ENCODE peak calls at places on chromosomes 13 and 19, in eight cellular contexts. One of them, this sample, is unnamed.

GRCh38 chr13:100176781-100177389 is 88.0 kb downstream of the PCCA start:
- DNase-seq in choroid plexus epithelial cell: peak
- DNase-seq in RWPE1: no peak
- DNase-seq in HCEC 1CT: no peak
- DNase-seq in nucleus accumbens: no peak
- DNase-seq in progenitor cell of endocrine pancreas: no peak
- DNase-seq in kidney tubule cell: peak
- DNase-seq in fibroblast of the aortic adventitia: peak
- DNase-seq in this sample: peak

GRCh38 chr19:40768936-40769335 is 6.4 kb upstream of the MIA start:
- DNase-seq in choroid plexus epithelial cell: no peak
- DNase-seq in RWPE1: no peak
- DNase-seq in HCEC 1CT: no peak
- DNase-seq in nucleus accumbens: no peak
- DNase-seq in progenitor cell of endocrine pancreas: no peak
- DNase-seq in kidney tubule cell: no peak
- DNase-seq in fibroblast of the aortic adventitia: no peak
- DNase-seq in this sample: no peak

GRCh38 chr19:44891016-44891882 is at the start of gene TOMM40:
- DNase-seq in choroid plexus epithelial cell: no peak
- DNase-seq in RWPE1: no peak
- DNase-seq in HCEC 1CT: no peak
- DNase-seq in nucleus accumbens: no peak
- DNase-seq in progenitor cell of endocrine pancreas: peak
- DNase-seq in kidney tubule cell: no peak
- DNase-seq in fibroblast of the aortic adventitia: no peak
- DNase-seq in this sample: no peak

GRCh38 chr13:44698076-44698475 is 121.9 kb upstream of the TSC22D1 start:
- DNase-seq in choroid plexus epithelial cell: no peak
- DNase-seq in RWPE1: no peak
- DNase-seq in HCEC 1CT: no peak
- DNase-seq in nucleus accumbens: peak
- DNase-seq in progenitor cell of endocrine pancreas: no peak
- DNase-seq in kidney tubule cell: no peak
- DNase-seq in fibroblast of the aortic adventitia: no peak
- DNase-seq in this sample: no peak

GRCh38 chr19:32138416-32138815 is 207.0 kb upstream of the ZNF507 start:
- DNase-seq in choroid plexus epithelial cell: no peak
- DNase-seq in RWPE1: no peak
- DNase-seq in HCEC 1CT: no peak
- DNase-seq in nucleus accumbens: no peak
- DNase-seq in progenitor cell of endocrine pancreas: no peak
- DNase-seq in kidney tubule cell: no peak
- DNase-seq in fibroblast of the aortic adventitia: no peak
- DNase-seq in this sample: no peak

GRCh38 chr13:33125821-33126570 is 109.8 kb downstream of the KL start:
- DNase-seq in choroid plexus epithelial cell: peak
- DNase-seq in RWPE1: peak
- DNase-seq in HCEC 1CT: peak
- DNase-seq in nucleus accumbens: no peak
- DNase-seq in progenitor cell of endocrine pancreas: no peak
- DNase-seq in kidney tubule cell: peak
- DNase-seq in fibroblast of the aortic adventitia: peak
- DNase-seq in this sample: peak

GRCh38 chr13:23411220-23411619 is 22.3 kb downstream of the SACS start:
- DNase-seq in choroid plexus epithelial cell: no peak
- DNase-seq in RWPE1: no peak
- DNase-seq in HCEC 1CT: no peak
- DNase-seq in nucleus accumbens: no peak
- DNase-seq in progenitor cell of endocrine pancreas: no peak
- DNase-seq in kidney tubule cell: no peak
- DNase-seq in fibroblast of the aortic adventitia: no peak
- DNase-seq in this sample: no peak

GRCh38 chr13:62997696-62998095 is 1582.0 kb upstream of the PCDH20 start:
- DNase-seq in choroid plexus epithelial cell: peak
- DNase-seq in RWPE1: no peak
- DNase-seq in HCEC 1CT: no peak
- DNase-seq in nucleus accumbens: no peak
- DNase-seq in progenitor cell of endocrine pancreas: no peak
- DNase-seq in kidney tubule cell: no peak
- DNase-seq in fibroblast of the aortic adventitia: no peak
- DNase-seq in this sample: no peak

GRCh38 chr19:42879613-42880012 is at the start of gene PSG1:
- DNase-seq in choroid plexus epithelial cell: no peak
- DNase-seq in RWPE1: no peak
- DNase-seq in HCEC 1CT: no peak
- DNase-seq in nucleus accumbens: no peak
- DNase-seq in progenitor cell of endocrine pancreas: no peak
- DNase-seq in kidney tubule cell: no peak
- DNase-seq in fibroblast of the aortic adventitia: no peak
- DNase-seq in this sample: no peak

GRCh38 chr13:30388401-30389283 is 33.7 kb upstream of the UBE2L5 start:
- DNase-seq in choroid plexus epithelial cell: no peak
- DNase-seq in RWPE1: no peak
- DNase-seq in HCEC 1CT: peak
- DNase-seq in nucleus accumbens: no peak
- DNase-seq in progenitor cell of endocrine pancreas: no peak
- DNase-seq in kidney tubule cell: no peak
- DNase-seq in fibroblast of the aortic adventitia: peak
- DNase-seq in this sample: peak

GRCh38 chr13:29909975-29910674 is 59.7 kb upstream of the UBL3 start:
- DNase-seq in choroid plexus epithelial cell: peak
- DNase-seq in RWPE1: peak
- DNase-seq in HCEC 1CT: peak
- DNase-seq in nucleus accumbens: no peak
- DNase-seq in progenitor cell of endocrine pancreas: no peak
- DNase-seq in kidney tubule cell: peak
- DNase-seq in fibroblast of the aortic adventitia: peak
- DNase-seq in this sample: peak

GRCh38 chr19:49339364-49340068 is 4.3 kb downstream of the CD37 start:
- DNase-seq in choroid plexus epithelial cell: peak
- DNase-seq in RWPE1: peak
- DNase-seq in HCEC 1CT: no peak
- DNase-seq in nucleus accumbens: peak
- DNase-seq in progenitor cell of endocrine pancreas: peak
- DNase-seq in kidney tubule cell: peak
- DNase-seq in fibroblast of the aortic adventitia: peak
- DNase-seq in this sample: peak

GRCh38 chr13:35966024-35966423 is 165.2 kb downstream of the DCLK1 start:
- DNase-seq in choroid plexus epithelial cell: no peak
- DNase-seq in RWPE1: no peak
- DNase-seq in HCEC 1CT: no peak
- DNase-seq in nucleus accumbens: no peak
- DNase-seq in progenitor cell of endocrine pancreas: no peak
- DNase-seq in kidney tubule cell: no peak
- DNase-seq in fibroblast of the aortic adventitia: peak
- DNase-seq in this sample: no peak

GRCh38 chr19:2775556-2776430 is 7.3 kb downstream of the SGTA start:
- DNase-seq in choroid plexus epithelial cell: peak
- DNase-seq in RWPE1: no peak
- DNase-seq in HCEC 1CT: peak
- DNase-seq in nucleus accumbens: peak
- DNase-seq in progenitor cell of endocrine pancreas: no peak
- DNase-seq in kidney tubule cell: peak
- DNase-seq in fibroblast of the aortic adventitia: no peak
- DNase-seq in this sample: peak

GRCh38 chr19:18894254-18895037 is 1.5 kb downstream of the CERS1 start:
- DNase-seq in choroid plexus epithelial cell: peak
- DNase-seq in RWPE1: peak
- DNase-seq in HCEC 1CT: peak
- DNase-seq in nucleus accumbens: peak
- DNase-seq in progenitor cell of endocrine pancreas: no peak
- DNase-seq in kidney tubule cell: no peak
- DNase-seq in fibroblast of the aortic adventitia: peak
- DNase-seq in this sample: no peak

GRCh38 chr19:43820098-43820860 is 6.8 kb upstream of the ZNF283 start:
- DNase-seq in choroid plexus epithelial cell: peak
- DNase-seq in RWPE1: peak
- DNase-seq in HCEC 1CT: no peak
- DNase-seq in nucleus accumbens: peak
- DNase-seq in progenitor cell of endocrine pancreas: no peak
- DNase-seq in kidney tubule cell: peak
- DNase-seq in fibroblast of the aortic adventitia: peak
- DNase-seq in this sample: peak

GRCh38 chr13:94520001-94520400 is 40.5 kb upstream of the DCT start:
- DNase-seq in choroid plexus epithelial cell: no peak
- DNase-seq in RWPE1: no peak
- DNase-seq in HCEC 1CT: no peak
- DNase-seq in nucleus accumbens: no peak
- DNase-seq in progenitor cell of endocrine pancreas: no peak
- DNase-seq in kidney tubule cell: no peak
- DNase-seq in fibroblast of the aortic adventitia: no peak
- DNase-seq in this sample: no peak

GRCh38 chr13:31722684-31723083 is 16.6 kb upstream of the RXFP2 start:
- DNase-seq in choroid plexus epithelial cell: peak
- DNase-seq in RWPE1: no peak
- DNase-seq in HCEC 1CT: no peak
- DNase-seq in nucleus accumbens: no peak
- DNase-seq in progenitor cell of endocrine pancreas: no peak
- DNase-seq in kidney tubule cell: no peak
- DNase-seq in fibroblast of the aortic adventitia: peak
- DNase-seq in this sample: no peak

GRCh38 chr13:112655898-112656297 is 33.9 kb upstream of the ATP11A start:
- DNase-seq in choroid plexus epithelial cell: no peak
- DNase-seq in RWPE1: no peak
- DNase-seq in HCEC 1CT: no peak
- DNase-seq in nucleus accumbens: no peak
- DNase-seq in progenitor cell of endocrine pancreas: no peak
- DNase-seq in kidney tubule cell: no peak
- DNase-seq in fibroblast of the aortic adventitia: no peak
- DNase-seq in this sample: no peak

GRCh38 chr13:66940113-66940512 is 290.0 kb downstream of the PCDH9 start:
- DNase-seq in choroid plexus epithelial cell: no peak
- DNase-seq in RWPE1: peak
- DNase-seq in HCEC 1CT: peak
- DNase-seq in nucleus accumbens: no peak
- DNase-seq in progenitor cell of endocrine pancreas: no peak
- DNase-seq in kidney tubule cell: peak
- DNase-seq in fibroblast of the aortic adventitia: no peak
- DNase-seq in this sample: peak

GRCh38 chr19:56727731-56728130 is 56.2 kb upstream of the ZNF835 start:
- DNase-seq in choroid plexus epithelial cell: no peak
- DNase-seq in RWPE1: no peak
- DNase-seq in HCEC 1CT: no peak
- DNase-seq in nucleus accumbens: peak
- DNase-seq in progenitor cell of endocrine pancreas: no peak
- DNase-seq in kidney tubule cell: no peak
- DNase-seq in fibroblast of the aortic adventitia: no peak
- DNase-seq in this sample: no peak

GRCh38 chr19:38571682-38572081 is 46.1 kb downstream of the MAP4K1 start:
- DNase-seq in choroid plexus epithelial cell: no peak
- DNase-seq in RWPE1: no peak
- DNase-seq in HCEC 1CT: no peak
- DNase-seq in nucleus accumbens: no peak
- DNase-seq in progenitor cell of endocrine pancreas: no peak
- DNase-seq in kidney tubule cell: no peak
- DNase-seq in fibroblast of the aortic adventitia: no peak
- DNase-seq in this sample: no peak

GRCh38 chr19:18059902-18060301 is 26.8 kb downstream of the IL12RB1 start:
- DNase-seq in choroid plexus epithelial cell: no peak
- DNase-seq in RWPE1: no peak
- DNase-seq in HCEC 1CT: no peak
- DNase-seq in nucleus accumbens: no peak
- DNase-seq in progenitor cell of endocrine pancreas: no peak
- DNase-seq in kidney tubule cell: no peak
- DNase-seq in fibroblast of the aortic adventitia: no peak
- DNase-seq in this sample: no peak

GRCh38 chr13:44763604-44764311 is 187.6 kb upstream of the TSC22D1 start:
- DNase-seq in choroid plexus epithelial cell: peak
- DNase-seq in RWPE1: no peak
- DNase-seq in HCEC 1CT: no peak
- DNase-seq in nucleus accumbens: no peak
- DNase-seq in progenitor cell of endocrine pancreas: no peak
- DNase-seq in kidney tubule cell: peak
- DNase-seq in fibroblast of the aortic adventitia: peak
- DNase-seq in this sample: peak

GRCh38 chr13:103517066-103517767 is 451.0 kb upstream of the SLC10A2 start:
- DNase-seq in choroid plexus epithelial cell: no peak
- DNase-seq in RWPE1: no peak
- DNase-seq in HCEC 1CT: no peak
- DNase-seq in nucleus accumbens: no peak
- DNase-seq in progenitor cell of endocrine pancreas: no peak
- DNase-seq in kidney tubule cell: peak
- DNase-seq in fibroblast of the aortic adventitia: no peak
- DNase-seq in this sample: no peak

GRCh38 chr13:58239774-58240268 is 608.3 kb downstream of the PCDH17 start:
- DNase-seq in choroid plexus epithelial cell: no peak
- DNase-seq in RWPE1: no peak
- DNase-seq in HCEC 1CT: no peak
- DNase-seq in nucleus accumbens: no peak
- DNase-seq in progenitor cell of endocrine pancreas: no peak
- DNase-seq in kidney tubule cell: no peak
- DNase-seq in fibroblast of the aortic adventitia: no peak
- DNase-seq in this sample: no peak

GRCh38 chr13:105567951-105568510 is 967.4 kb downstream of the EFNB2 start:
- DNase-seq in choroid plexus epithelial cell: no peak
- DNase-seq in RWPE1: no peak
- DNase-seq in HCEC 1CT: no peak
- DNase-seq in nucleus accumbens: no peak
- DNase-seq in progenitor cell of endocrine pancreas: no peak
- DNase-seq in kidney tubule cell: no peak
- DNase-seq in fibroblast of the aortic adventitia: no peak
- DNase-seq in this sample: no peak

GRCh38 chr19:3142292-3142670 is 6.4 kb downstream of the GNA15 start:
- DNase-seq in choroid plexus epithelial cell: no peak
- DNase-seq in RWPE1: peak
- DNase-seq in HCEC 1CT: peak
- DNase-seq in nucleus accumbens: no peak
- DNase-seq in progenitor cell of endocrine pancreas: no peak
- DNase-seq in kidney tubule cell: peak
- DNase-seq in fibroblast of the aortic adventitia: peak
- DNase-seq in this sample: peak

GRCh38 chr19:18590273-18591272 is 2.0 kb downstream of the REX1BD start:
- DNase-seq in choroid plexus epithelial cell: peak
- DNase-seq in RWPE1: peak
- DNase-seq in HCEC 1CT: no peak
- DNase-seq in nucleus accumbens: peak
- DNase-seq in progenitor cell of endocrine pancreas: peak
- DNase-seq in kidney tubule cell: no peak
- DNase-seq in fibroblast of the aortic adventitia: no peak
- DNase-seq in this sample: peak

GRCh38 chr19:53532362-53532761 is 5.6 kb upstream of the ZNF331 start:
- DNase-seq in choroid plexus epithelial cell: no peak
- DNase-seq in RWPE1: no peak
- DNase-seq in HCEC 1CT: no peak
- DNase-seq in nucleus accumbens: no peak
- DNase-seq in progenitor cell of endocrine pancreas: no peak
- DNase-seq in kidney tubule cell: no peak
- DNase-seq in fibroblast of the aortic adventitia: peak
- DNase-seq in this sample: no peak

GRCh38 chr19:1290699-1291651 is 5.3 kb downstream of the EFNA2 start:
- DNase-seq in choroid plexus epithelial cell: no peak
- DNase-seq in RWPE1: no peak
- DNase-seq in HCEC 1CT: no peak
- DNase-seq in nucleus accumbens: no peak
- DNase-seq in progenitor cell of endocrine pancreas: no peak
- DNase-seq in kidney tubule cell: no peak
- DNase-seq in fibroblast of the aortic adventitia: no peak
- DNase-seq in this sample: no peak

GRCh38 chr19:46447006-46447405 is 18.3 kb upstream of the PNMA8C start:
- DNase-seq in choroid plexus epithelial cell: no peak
- DNase-seq in RWPE1: no peak
- DNase-seq in HCEC 1CT: no peak
- DNase-seq in nucleus accumbens: no peak
- DNase-seq in progenitor cell of endocrine pancreas: no peak
- DNase-seq in kidney tubule cell: no peak
- DNase-seq in fibroblast of the aortic adventitia: no peak
- DNase-seq in this sample: no peak

This sample was measured in mammary epithelial cell.